ENCODE peak calls at places on chromosome 11, in six cellular contexts. B is testis, D is body of pancreas, F is esophagus squamous epithelium, Z is Karpas-422, W is Peyer's patch. G is an unnamed sample. For H3K27me3, the result is how much of the 10 kb centered on the place peaks cover.

GRCh38 chr11:68163691-68164090 is 42.5 kb upstream of the CHKA start:
- DNase-seq in Z (no peak), D (no peak), B (no peak), F (no peak), W (no peak), G (no peak)

GRCh38 chr11:61854206-61854875 is 26.2 kb downstream of the FADS2 start:
- DNase-seq in D (no peak), B (no peak), W (no peak), F (no peak), Z (no peak), G (no peak)

GRCh38 chr11:111976614-111977140 is 39.5 kb downstream of the DIXDC1 start:
- DNase-seq in D (peak), F (no peak), B (peak), W (no peak), Z (no peak), G (peak)

GRCh38 chr11:67632175-67632981 is 2.6 kb upstream of the NUDT8 start:
- DNase-seq in B (no peak), W (peak), Z (no peak), D (peak), F (no peak), G (no peak)

GRCh38 chr11:75563978-75564552 is 2.0 kb downstream of the SERPINH1 start:
- DNase-seq in D (peak), B (peak), Z (no peak), W (no peak), F (no peak), G (peak)

GRCh38 chr11:18012314-18012905 is 437 bp downstream of the SERGEF start:
- DNase-seq in W (peak), D (peak), F (no peak), Z (peak), B (peak), G (peak)

GRCh38 chr11:75141166-75141565 is 9.7 kb upstream of the SLCO2B1 start:
- DNase-seq in Z (no peak), W (no peak), F (no peak), D (no peak), B (no peak), G (no peak)

GRCh38 chr11:89405629-89406028 is 85.5 kb downstream of the NOX4 start:
- DNase-seq in Z (peak), B (no peak), W (no peak), F (no peak), D (no peak), G (no peak)

GRCh38 chr11:101915811-101916291 is 471 bp downstream of the ANGPTL5 start:
- DNase-seq in D (no peak), Z (peak), B (no peak), W (no peak), F (no peak), G (no peak)

GRCh38 chr11:11510939-11511338 is 110.9 kb downstream of the GALNT18 start:
- DNase-seq in W (no peak), Z (no peak), B (peak), F (no peak), D (peak), G (no peak)

GRCh38 chr11:59857444-59858434 is 8.5 kb downstream of the TCN1 start:
- DNase-seq in D (no peak), B (no peak), W (peak), F (no peak), Z (no peak), G (no peak)

GRCh38 chr11:44857490-44857889 is 93.2 kb downstream of the TP53I11 start:
- DNase-seq in B (no peak), W (no peak), Z (no peak), F (no peak), D (no peak), G (no peak)

DNA sequence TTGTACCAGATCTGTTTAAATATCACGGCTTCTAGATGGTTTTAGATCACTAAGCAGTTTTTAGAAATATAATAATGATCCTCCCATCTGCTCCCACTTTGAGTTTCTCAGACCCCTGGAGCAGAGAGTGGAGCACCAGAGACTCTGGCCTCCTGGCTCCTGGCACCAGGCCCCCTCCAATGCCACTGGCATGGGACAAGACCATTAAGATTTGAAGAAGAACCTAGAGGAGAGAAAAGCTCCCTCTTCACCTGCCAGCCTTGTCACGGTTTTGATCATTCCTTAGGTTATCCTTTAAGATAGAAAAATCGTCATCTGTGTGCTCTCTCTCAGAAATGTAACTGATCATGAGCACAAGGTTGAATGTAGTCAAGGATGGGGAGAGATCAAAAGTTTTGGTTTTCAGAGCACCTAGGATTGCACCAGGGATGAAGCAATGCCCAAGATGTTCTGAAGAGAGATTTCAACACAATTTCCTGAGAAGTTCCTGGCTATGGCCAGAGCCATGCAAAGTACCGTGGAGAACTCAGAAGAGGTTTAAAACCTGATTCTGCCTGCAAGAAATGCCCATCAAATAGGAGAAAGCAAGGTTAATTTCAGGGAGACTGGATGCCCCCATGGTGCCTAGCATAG is 22.2 kb downstream of the IL10RA start:
- DNase-seq in B (no peak), F (no peak), D (no peak), Z (no peak), W (no peak), G (no peak)
- H3K27ac ChIP-seq in B (no peak), F (peak), D (peak), Z (peak), W (peak), G (no peak)

DNA sequence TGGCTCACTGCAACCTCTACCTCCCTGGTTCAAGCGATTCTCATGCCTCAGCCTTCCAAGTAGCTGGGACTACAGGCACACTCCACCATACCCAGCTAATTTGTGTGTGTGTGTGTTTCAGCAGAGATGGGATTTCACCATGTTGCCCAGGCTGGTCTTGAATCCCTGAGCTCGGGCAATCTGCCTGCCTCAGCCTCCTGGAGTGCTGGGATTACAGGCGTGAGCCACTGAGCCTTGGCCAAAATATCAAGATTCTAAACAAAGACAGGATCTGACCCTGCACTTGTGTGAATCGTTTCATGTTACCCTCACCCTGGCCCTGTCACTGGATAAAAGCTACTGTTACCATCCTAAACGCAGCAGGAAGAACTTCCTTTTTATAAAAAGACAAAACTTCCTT is 15.6 kb upstream of the THY1 start:
- DNase-seq in F (no peak), Z (no peak), D (no peak), W (no peak), B (no peak), G (no peak)
- H3K27me3 ChIP-seq in F (under half), Z (under half), D (under half), W (under half), B (under half), G (under half)

DNA sequence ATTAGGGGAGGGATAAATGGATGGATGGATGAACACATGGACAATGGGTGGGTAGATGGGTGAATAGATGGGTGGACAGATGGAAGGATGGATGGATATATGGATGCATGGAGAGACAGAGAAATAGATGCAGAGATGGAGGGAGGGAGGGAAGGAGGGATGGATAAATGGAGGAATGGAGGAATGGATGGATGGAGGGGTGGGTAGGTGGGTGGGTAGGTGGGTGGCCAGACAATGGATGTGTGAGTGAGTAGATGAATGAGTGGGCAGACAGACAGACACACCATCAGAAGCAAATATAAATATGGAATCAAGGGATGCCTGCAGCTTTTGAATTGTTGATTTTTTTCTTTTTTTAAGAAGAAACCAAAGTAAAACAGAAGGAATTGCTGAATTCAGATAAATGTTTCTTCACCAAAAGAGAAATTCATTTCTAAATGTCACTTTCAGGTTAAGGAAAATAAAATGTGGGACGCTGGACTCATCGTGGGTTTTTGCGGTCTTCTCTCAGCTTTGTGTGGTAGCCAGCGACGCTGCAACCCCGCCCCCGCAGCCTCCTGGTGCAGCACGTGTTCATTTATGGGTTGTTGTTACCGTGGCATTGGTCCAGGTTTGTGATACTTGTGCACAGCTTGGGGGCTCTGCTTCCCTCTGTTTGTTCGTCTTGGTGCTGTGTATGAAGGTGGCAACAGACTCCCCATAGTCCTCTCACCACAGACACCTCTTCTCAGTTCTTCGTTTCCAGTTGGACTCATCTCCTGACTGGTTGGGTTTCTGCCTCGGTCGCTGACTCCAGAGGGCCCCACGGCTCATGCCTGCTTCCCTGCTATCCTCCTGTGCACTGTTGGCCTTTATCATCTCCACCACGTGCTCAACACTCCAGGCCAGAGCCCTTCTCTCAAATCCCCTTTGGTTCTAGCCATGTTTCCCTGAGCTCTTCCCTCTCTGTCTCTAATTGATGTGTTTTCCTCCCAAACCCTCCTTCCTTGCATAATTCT is 76.4 kb downstream of the CDKN1C start:
- DNase-seq in B (no peak), W (peak), Z (no peak), F (no peak), D (no peak), G (no peak)
- H3K27ac ChIP-seq in B (no peak), W (no peak), Z (no peak), F (no peak), D (no peak), G (no peak)

GRCh38 chr11:132874638-132875037 is 657.7 kb downstream of the OPCML start:
- DNase-seq in D (no peak), W (no peak), B (no peak), F (no peak), Z (no peak), G (no peak)
- H3K27me3 ChIP-seq in D (under half), W (under half), B (under half), F (under half), Z (under half), G (under half)